ENCODE peak calls at places on chromosomes 7 and 10, in six cellular contexts. L is GM06990, B is mesothelial cell of epicardium, A is nephron progenitor cell, S is HL-60, Y is endothelial cell. O is an unnamed sample.

GRCh38 chr10:3887885-3888476 is 103.0 kb upstream of the KLF6 start:
- DNase-seq in L (no peak), S (no peak), Y (no peak), A (no peak), B (no peak), O (no peak)

GRCh38 chr7:36747251-36747968 is 23.1 kb upstream of the AOAH start:
- DNase-seq in S (no peak), A (no peak), L (no peak), Y (no peak), B (no peak), O (no peak)

GRCh38 chr10:123309740-123310139 is 155.5 kb downstream of the BUB3 start:
- DNase-seq in B (no peak), S (no peak), L (no peak), Y (no peak), A (no peak), O (no peak)

GRCh38 chr10:118472415-118472814 is 123.0 kb downstream of the PRLHR start:
- DNase-seq in B (no peak), S (no peak), L (no peak), A (no peak), Y (no peak), O (no peak)

GRCh38 chr10:130553846-130554245 is 417.7 kb downstream of the GLRX3 start:
- DNase-seq in Y (no peak), B (no peak), L (no peak), A (no peak), S (no peak), O (no peak)

GRCh38 chr10:116170815-116171250 is 102.2 kb downstream of the GFRA1 start:
- DNase-seq in Y (no peak), B (no peak), L (no peak), A (no peak), S (no peak), O (no peak)

GRCh38 chr7:139915864-139916716 is 87.0 kb downstream of the TBXAS1 start:
- DNase-seq in L (peak; percentile 84), Y (no peak), B (no peak), S (peak; percentile 68), A (no peak), O (no peak)

GRCh38 chr10:32005050-32005449 is 51.2 kb downstream of the KIF5B start:
- DNase-seq in A (peak; percentile 8), Y (peak; percentile 46), S (no peak), L (peak; percentile 7), B (no peak), O (no peak)

GRCh38 chr10:624605-625334 is 64.7 kb downstream of the DIP2C start:
- DNase-seq in B (no peak), S (no peak), A (peak; percentile 45), L (no peak), Y (no peak), O (no peak)

GRCh38 chr7:6163402-6163801 is 109.0 kb downstream of the CYTH3 start:
- DNase-seq in Y (no peak), L (no peak), A (no peak), S (no peak), B (no peak), O (no peak)

GRCh38 chr7:133735222-133735621 is 391.9 kb upstream of the LRGUK start:
- DNase-seq in S (no peak), B (no peak), Y (no peak), A (no peak), L (no peak), O (no peak)

GRCh38 chr10:127576011-127576410 is 26.9 kb downstream of the NPS start:
- DNase-seq in B (no peak), L (no peak), S (no peak), Y (no peak), A (no peak), O (no peak)

GRCh38 chr10:122510736-122511135 is 49.4 kb downstream of the HTRA1 start:
- DNase-seq in B (no peak), A (no peak), Y (no peak), L (no peak), S (no peak), O (no peak)

GRCh38 chr7:3029138-3029537 is 14.5 kb downstream of the CARD11 start:
- DNase-seq in S (no peak), B (no peak), A (no peak), Y (no peak), L (no peak), O (no peak)

GRCh38 chr7:52794621-52795020 is 240.8 kb upstream of the POM121L12 start:
- DNase-seq in B (no peak), S (no peak), Y (no peak), L (no peak), A (no peak), O (no peak)

GRCh38 chr10:87705339-87705738 is 45.7 kb downstream of the PAPSS2 start:
- DNase-seq in A (no peak), S (no peak), Y (no peak), L (no peak), B (no peak), O (no peak)

GRCh38 chr7:80078159-80078731 is 56.4 kb upstream of the GNAI1 start:
- DNase-seq in S (no peak), A (no peak), Y (no peak), B (no peak), L (no peak), O (no peak)

GRCh38 chr10:112000466-112000865 is 183.1 kb downstream of the GPAM start:
- DNase-seq in B (no peak), A (no peak), S (no peak), L (no peak), Y (no peak), O (no peak)

GRCh38 chr7:46838463-46838862 is 743.4 kb downstream of the TNS3 start:
- DNase-seq in B (no peak), A (no peak), L (no peak), Y (no peak), S (no peak), O (no peak)

GRCh38 chr10:79380125-79380917 is 33.1 kb downstream of the PPIF start:
- DNase-seq in B (no peak), A (no peak), Y (no peak), L (no peak), S (no peak), O (no peak)

GRCh38 chr10:123274513-123275182 is 120.4 kb downstream of the BUB3 start:
- DNase-seq in Y (no peak), S (no peak), L (no peak), A (peak; percentile 49), B (no peak), O (no peak)

DNA sequence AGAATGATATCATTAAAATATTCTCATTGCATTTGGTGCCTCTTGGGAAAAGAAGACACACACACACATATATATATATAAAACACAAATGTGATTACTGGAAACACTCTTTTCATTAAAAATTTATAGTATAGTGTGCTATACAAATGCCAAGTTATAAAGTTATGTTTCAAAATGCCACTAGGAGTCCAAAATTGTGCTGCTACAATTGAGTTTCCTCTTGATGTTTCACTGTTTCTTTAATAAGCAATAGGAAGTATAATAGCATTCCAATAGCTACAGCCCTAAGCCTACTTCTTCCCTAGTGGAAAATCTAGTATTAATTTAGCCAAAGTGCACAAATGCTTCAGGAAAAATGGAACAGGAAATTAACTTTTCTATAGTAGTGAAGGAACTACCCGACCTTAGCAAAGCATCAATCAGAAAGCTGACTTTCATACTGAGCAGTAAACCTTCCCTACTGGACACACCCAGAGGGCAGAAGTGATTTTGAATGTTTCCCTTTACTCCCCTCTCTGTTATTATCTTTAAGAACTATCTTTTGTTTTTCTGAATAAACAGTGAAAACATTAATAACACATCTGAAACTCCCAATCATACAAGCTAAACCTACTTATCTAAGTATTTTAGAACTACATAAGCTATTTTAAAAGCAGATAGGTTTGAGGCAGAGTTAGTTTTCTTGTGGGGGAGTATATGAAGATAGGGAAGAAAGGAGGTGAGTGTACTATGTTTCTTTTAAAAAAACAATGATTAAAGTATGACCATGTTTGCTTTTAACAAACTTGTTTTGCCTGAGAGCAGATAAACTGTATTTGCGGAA is 13.6 kb downstream of the CPED1 start:
- DNase-seq in Y (no peak), B (no peak), L (no peak), S (no peak), A (no peak), O (no peak)
- TF ChIP-seq CTCF in Y (no peak), B (no peak), L (no peak), S (no peak), A (no peak), O (no peak)

GRCh38 chr10:89414879-89415821 is 782 bp downstream of the IFIT5 start:
- DNase-seq in Y (peak; percentile 45), S (no peak), B (peak; percentile 28), L (peak; percentile 70), A (peak; percentile 50), O (no peak)
- TF ChIP-seq CTCF in Y (no peak), S (no peak), B (no peak), L (no peak), A (no peak), O (no peak)

GRCh38 chr10:121340176-121340850 is 257.9 kb downstream of the FGFR2 start:
- DNase-seq in L (no peak), B (no peak), S (no peak), A (peak; percentile 24), Y (peak; percentile 27), O (no peak)

GRCh38 chr10:121337356-121337936 is 260.8 kb downstream of the FGFR2 start:
- DNase-seq in Y (no peak), A (no peak), L (no peak), S (no peak), B (no peak), O (no peak)

GRCh38 chr10:121339136-121339535 is 259.1 kb downstream of the FGFR2 start:
- DNase-seq in S (no peak), Y (no peak), B (no peak), A (no peak), L (no peak), O (no peak)

GRCh38 chr10:121335386-121335925 is 262.8 kb downstream of the FGFR2 start:
- DNase-seq in A (no peak), B (no peak), S (no peak), L (no peak), Y (no peak), O (no peak)

DNA sequence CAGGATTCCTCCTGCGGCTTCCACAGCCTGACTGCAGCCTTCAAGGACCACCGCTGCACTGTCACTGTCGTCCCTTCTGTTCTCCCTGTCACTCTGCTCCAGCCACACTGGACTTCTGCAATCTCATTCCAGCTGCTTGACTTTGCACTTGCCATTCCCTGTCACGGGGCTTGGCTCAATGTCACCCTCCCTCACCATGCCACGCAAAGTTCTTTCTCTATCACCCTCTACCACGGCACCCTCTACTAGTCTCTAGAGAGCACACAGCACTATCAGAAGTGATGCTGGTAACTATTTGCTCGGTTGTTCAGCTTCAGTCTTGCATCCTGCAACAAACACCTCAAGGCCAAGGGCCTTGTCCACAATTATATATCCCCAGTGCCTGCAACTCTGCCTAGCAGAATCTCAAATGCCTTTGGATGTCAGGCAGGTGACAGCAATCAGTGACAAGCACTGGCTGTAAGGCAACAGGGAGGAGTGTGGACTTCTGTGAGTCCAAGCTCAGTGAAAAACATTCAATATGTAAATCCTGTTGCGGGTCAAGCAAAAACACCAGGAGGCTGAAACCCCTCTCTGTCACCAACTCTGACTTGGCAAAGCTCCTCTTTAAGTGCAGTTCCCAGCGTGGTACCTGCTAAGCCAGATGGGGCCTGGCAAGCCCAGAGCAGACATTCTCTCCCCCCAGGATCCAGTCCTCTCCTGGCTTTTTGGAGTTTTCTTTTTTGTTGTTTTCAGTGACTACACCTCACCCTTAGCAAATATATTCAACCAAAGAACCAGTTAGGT is 259.8 kb downstream of the FGFR2 start:
- DNase-seq in Y (no peak), A (no peak), L (no peak), S (no peak), B (no peak), O (no peak)
- TF ChIP-seq CTCF in Y (no peak), A (no peak), L (no peak), S (no peak), B (no peak), O (no peak)

DNA sequence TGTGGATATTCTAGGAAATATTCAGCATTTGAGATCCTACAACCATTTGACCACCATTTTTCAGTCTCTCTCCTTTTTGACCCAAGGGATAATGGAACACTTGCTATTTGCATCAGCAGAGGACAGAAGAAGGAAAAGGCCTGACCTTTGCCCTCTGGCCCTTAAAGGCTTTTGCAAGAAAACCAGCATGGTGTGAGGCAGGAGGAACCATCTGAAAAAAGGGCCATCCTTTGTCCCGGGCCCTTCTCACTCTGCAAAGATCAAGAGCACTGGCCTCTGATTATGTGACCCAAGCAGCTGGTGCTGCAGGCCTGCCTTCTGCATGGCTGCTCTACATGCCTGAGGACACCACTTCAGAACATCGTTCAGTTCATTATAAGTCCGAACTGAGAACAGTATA is 133.3 kb upstream of the STK17A start:
- DNase-seq in B (no peak), L (no peak), S (no peak), A (no peak), Y (no peak), O (no peak)
- TF ChIP-seq CTCF in B (no peak), L (no peak), S (no peak), A (no peak), Y (no peak), O (no peak)